ENCODE peak calls at places on chromosome 3, in seven cellular contexts. Y, R, J, B, I, V and X are unnamed samples.
A peak's percentile ranks its signal among the peaks of the same experiment; 100 is the strongest.

GRCh38 chr3:177451940-177452484 is 254.7 kb upstream of the TBL1XR1 start:
- DNase-seq in Y (no peak), R (no peak), J (no peak), B (no peak), I (peak; percentile 72), V (no peak), X (peak; percentile 78)

GRCh38 chr3:123218990-123219389 is 17.2 kb downstream of the SEC22A start:
- DNase-seq in Y (no peak), R (no peak), J (no peak), B (no peak), I (no peak), V (no peak), X (no peak)

GRCh38 chr3:5264093-5264610 is 76.6 kb downstream of the EDEM1 start:
- DNase-seq in Y (no peak), R (no peak), J (no peak), B (no peak), I (peak; percentile 21), V (no peak), X (no peak)

GRCh38 chr3:184583345-184584000 is 21.9 kb downstream of the EPHB3 start:
- DNase-seq in Y (no peak), R (no peak), J (no peak), B (no peak), I (no peak), V (peak; percentile 35), X (peak; percentile 82)

GRCh38 chr3:169812844-169813677 is at the start of the genes LRRC34 and LRRIQ4:
- DNase-seq in Y (peak; percentile 73), R (peak; percentile 27), J (peak; percentile 69), B (peak; percentile 89), I (peak; percentile 43), V (peak; percentile 67), X (peak; percentile 91)

GRCh38 chr3:170780955-170781354 is 89.0 kb downstream of the RPL22L1 start:
- DNase-seq in Y (no peak), R (no peak), J (no peak), B (no peak), I (peak; percentile 72), V (no peak), X (peak; percentile 26)

GRCh38 chr3:43894176-43895049 is 203.7 kb downstream of the ABHD5 start:
- DNase-seq in Y (peak; percentile 32), R (peak; percentile 11), J (peak; percentile 52), B (peak; percentile 83), I (peak; percentile 68), V (peak; percentile 75), X (peak; percentile 89)

GRCh38 chr3:49611714-49612113 is 57.4 kb downstream of the BSN start:
- DNase-seq in Y (no peak), R (no peak), J (no peak), B (no peak), I (no peak), V (no peak), X (no peak)

GRCh38 chr3:113148307-113148703 is 63.1 kb upstream of the BOC start:
- DNase-seq in Y (no peak), R (no peak), J (no peak), B (peak; percentile 62), I (no peak), V (no peak), X (no peak)

GRCh38 chr3:71857926-71858325 is 73.0 kb upstream of the PROK2 start:
- DNase-seq in Y (no peak), R (no peak), J (no peak), B (no peak), I (no peak), V (no peak), X (peak; percentile 20)

GRCh38 chr3:157078131-157078835 is 81.7 kb downstream of the CCNL1 start:
- DNase-seq in Y (no peak), R (no peak), J (no peak), B (no peak), I (peak; percentile 56), V (no peak), X (peak; percentile 62)

GRCh38 chr3:186024210-186024609 is 84.7 kb downstream of the ETV5 start:
- DNase-seq in Y (no peak), R (no peak), J (no peak), B (no peak), I (no peak), V (no peak), X (peak; percentile 53)

GRCh38 chr3:94098487-94098886 is 35.6 kb downstream of the NSUN3 start:
- DNase-seq in Y (no peak), R (no peak), J (no peak), B (no peak), I (peak; percentile 5), V (peak; percentile 9), X (peak; percentile 29)

GRCh38 chr3:52190294-52190841 is 7.6 kb upstream of the ALAS1 start:
- DNase-seq in Y (no peak), R (no peak), J (peak; percentile 83), B (peak; percentile 84), I (peak; percentile 49), V (no peak), X (peak; percentile 62)

GRCh38 chr3:12286927-12287726 is 1.7 kb upstream of the PPARG start:
- DNase-seq in Y (no peak), R (no peak), J (peak; percentile 49), B (peak; percentile 85), I (no peak), V (peak; percentile 25), X (peak; percentile 18)

GRCh38 chr3:179750720-179751328 is 98.0 kb downstream of the USP13 start:
- DNase-seq in Y (no peak), R (no peak), J (no peak), B (no peak), I (peak; percentile 28), V (peak; percentile 26), X (peak; percentile 65)